ENCODE peak calls at places on chromosome 3, in six cellular contexts. D is iPS-NIHi11, P is iris pigment epithelial cell, J is GM20000, W is T-helper 2 cell, S is coronary artery. N is an unnamed sample.

GRCh38 chr3:61564405-61565059 is 3.2 kb downstream of the PTPRG start:
- DNase-seq in P (peak), S (peak), J (peak), W (peak), D (peak), N (peak)

GRCh38 chr3:19886404-19886803 is 47.6 kb downstream of the EFHB start:
- DNase-seq in S (no peak), W (no peak), J (no peak), D (no peak), P (peak), N (no peak)

GRCh38 chr3:143445118-143445517 is 325.5 kb downstream of the CHST2 start:
- DNase-seq in W (no peak), D (no peak), S (no peak), P (peak), J (peak), N (no peak)

GRCh38 chr3:69866988-69867720 is 127.9 kb downstream of the MITF start:
- DNase-seq in P (peak), W (no peak), S (no peak), J (no peak), D (no peak), N (no peak)

GRCh38 chr3:102230057-102230456 is 204.8 kb upstream of the ZPLD1 start:
- DNase-seq in J (no peak), S (no peak), P (no peak), D (no peak), W (no peak), N (no peak)

GRCh38 chr3:107236661-107237375 is 140.4 kb upstream of the CCDC54 start:
- DNase-seq in D (no peak), J (no peak), P (peak), S (no peak), W (no peak), N (no peak)

GRCh38 chr3:49133226-49133951 is 539 bp upstream of the LAMB2 start:
- DNase-seq in P (peak), D (peak), J (no peak), W (no peak), S (peak), N (peak)

GRCh38 chr3:49013113-49013737 is 5.2 kb downstream of the DALRD3 start:
- DNase-seq in P (no peak), J (no peak), D (no peak), S (no peak), W (no peak), N (no peak)

GRCh38 chr3:176514297-176514696 is 683.0 kb downstream of the TBL1XR1 start:
- DNase-seq in S (no peak), P (peak), D (peak), J (no peak), W (peak), N (no peak)

GRCh38 chr3:4786431-4786830 is 192.8 kb upstream of the BHLHE40 start:
- DNase-seq in S (no peak), P (no peak), D (no peak), J (no peak), W (no peak), N (no peak)

GRCh38 chr3:171614318-171614967 is 154.2 kb upstream of the TNIK start:
- DNase-seq in W (no peak), S (no peak), P (peak), J (peak), D (peak), N (peak)

GRCh38 chr3:47418167-47419082 is 37.6 kb downstream of the PTPN23 start:
- DNase-seq in S (no peak), J (no peak), W (no peak), D (peak), P (no peak), N (no peak)

GRCh38 chr3:151015762-151016161 is 43.2 kb upstream of the CLRN1 start:
- DNase-seq in W (no peak), D (no peak), J (no peak), P (no peak), S (no peak), N (no peak)

GRCh38 chr3:171417813-171418212 is 42.4 kb downstream of the TNIK start:
- DNase-seq in P (peak), D (no peak), W (no peak), S (no peak), J (no peak), N (no peak)

GRCh38 chr3:52023101-52023770 is 27.5 kb upstream of the RPL29 start:
- DNase-seq in W (no peak), S (no peak), D (no peak), P (no peak), J (no peak), N (no peak)

GRCh38 chr3:171284308-171285075 is 175.7 kb downstream of the TNIK start:
- DNase-seq in W (peak), P (peak), S (no peak), D (peak), J (peak), N (peak)

GRCh38 chr3:154214320-154214719 is 93.1 kb downstream of the ARHGEF26 start:
- DNase-seq in J (no peak), S (no peak), P (no peak), D (no peak), W (no peak), N (no peak)

GRCh38 chr3:69020424-69020823 is 6.9 kb upstream of the EOGT start:
- DNase-seq in J (no peak), S (no peak), W (no peak), P (no peak), D (no peak), N (no peak)

GRCh38 chr3:12229896-12230295 is 59.0 kb upstream of the PPARG start:
- DNase-seq in D (no peak), S (no peak), P (no peak), J (no peak), W (no peak), N (no peak)

GRCh38 chr3:112097378-112097777 is 11.2 kb downstream of the C3orf52 start:
- DNase-seq in S (no peak), W (no peak), P (peak), J (no peak), D (no peak), N (no peak)

GRCh38 chr3:55647675-55648074 is 160.6 kb upstream of the WNT5A start:
- DNase-seq in S (no peak), D (no peak), P (no peak), W (no peak), J (no peak), N (no peak)

GRCh38 chr3:33886015-33886414 is 87.6 kb downstream of the PDCD6IP start:
- DNase-seq in P (peak), D (no peak), W (no peak), J (no peak), S (no peak), N (no peak)

GRCh38 chr3:67044955-67045354 is 46.8 kb downstream of the KBTBD8 start:
- DNase-seq in D (peak), J (no peak), W (no peak), S (no peak), P (peak), N (no peak)

GRCh38 chr3:191051037-191051436 is 148.0 kb upstream of the OSTN start:
- DNase-seq in P (no peak), D (peak), W (no peak), J (peak), S (no peak), N (no peak)

GRCh38 chr3:27186013-27186412 is 183.2 kb downstream of the NEK10 start:
- DNase-seq in P (no peak), S (no peak), D (no peak), W (no peak), J (no peak), N (no peak)

GRCh38 chr3:7787871-7788828 is 713.5 kb upstream of the LMCD1 start:
- DNase-seq in D (peak), W (no peak), J (no peak), P (peak), S (no peak), N (no peak)

GRCh38 chr3:184234224-184234623 is 4.8 kb downstream of the VWA5B2 start:
- DNase-seq in J (peak), S (no peak), D (peak), W (no peak), P (peak), N (peak)

GRCh38 chr3:159200176-159200575 is 398.3 kb downstream of the MFSD1 start:
- DNase-seq in S (no peak), D (no peak), J (no peak), P (peak), W (no peak), N (no peak)

GRCh38 chr3:55180936-55181535 is 253.2 kb upstream of the LRTM1 start:
- DNase-seq in D (peak), W (peak), P (peak), S (no peak), J (peak), N (no peak)

GRCh38 chr3:42101048-42101447 is 9.9 kb downstream of the TRAK1 start:
- DNase-seq in W (no peak), D (no peak), S (no peak), P (peak), J (no peak), N (peak)

GRCh38 chr3:81740731-81741130 is 20.7 kb downstream of the GBE1 start:
- DNase-seq in P (no peak), J (no peak), W (no peak), D (no peak), S (no peak), N (no peak)

GRCh38 chr3:95567346-95567745 is 1247.0 kb upstream of the EPHA6 start:
- DNase-seq in S (no peak), J (no peak), D (no peak), P (no peak), W (no peak), N (no peak)

GRCh38 chr3:195906865-195907729 is 1.3 kb downstream of the TNK2 start:
- DNase-seq in D (no peak), S (no peak), J (peak), P (no peak), W (peak), N (no peak)

GRCh38 chr3:185337231-185337816 is 25.6 kb upstream of the MAP3K13 start:
- DNase-seq in W (no peak), P (no peak), D (no peak), J (no peak), S (no peak), N (no peak)

GRCh38 chr3:5021571-5022092 is 42.4 kb downstream of the BHLHE40 start:
- DNase-seq in P (peak), J (no peak), S (no peak), W (peak), D (no peak), N (no peak)